ENCODE peak calls at places on chromosome 20, in six cellular contexts. I is AG04449, E is AG10803, C is hippocampal formation, O is HT-29, V is NCI-H345. W is an unnamed sample.

GRCh38 chr20:34083781-34084180 is 28.3 kb downstream of the EIF2S2 start:
- DNase-seq in C (no peak), O (no peak), I (no peak), V (no peak), E (no peak), W (no peak)

GRCh38 chr20:37711001-37711400 is 17.2 kb downstream of the CTNNBL1 start:
- DNase-seq in I (no peak), E (no peak), O (peak), V (no peak), C (no peak), W (no peak)

GRCh38 chr20:25203891-25204320 is 8.4 kb downstream of the ENTPD6 start:
- DNase-seq in O (no peak), I (no peak), V (no peak), E (no peak), C (no peak), W (no peak)

GRCh38 chr20:62832212-62832922 is 15.5 kb downstream of the COL9A3 start:
- DNase-seq in V (peak), O (no peak), I (no peak), C (no peak), E (no peak), W (peak)

GRCh38 chr20:20837574-20838021 is 125.2 kb upstream of the RALGAPA2 start:
- DNase-seq in E (peak), I (no peak), O (peak), V (peak), C (peak), W (peak)

GRCh38 chr20:31827059-31827458 is 7.9 kb downstream of the MYLK2 start:
- DNase-seq in I (no peak), E (no peak), V (no peak), O (no peak), C (no peak), W (no peak)

GRCh38 chr20:60057866-60058807 is 99.9 kb downstream of the CDH26 start:
- DNase-seq in E (peak), V (no peak), O (no peak), C (peak), I (no peak), W (no peak)

GRCh38 chr20:44273231-44274215 is 26.4 kb downstream of the GDAP1L1 start:
- DNase-seq in I (no peak), E (no peak), C (no peak), O (no peak), V (no peak), W (no peak)

GRCh38 chr20:46011631-46012482 is 3.1 kb downstream of the MMP9 start:
- DNase-seq in C (no peak), E (peak), V (no peak), O (peak), I (no peak), W (no peak)

GRCh38 chr20:17626217-17627007 is 55.6 kb downstream of the RRBP1 start:
- DNase-seq in E (no peak), C (no peak), I (no peak), O (no peak), V (no peak), W (no peak)

GRCh38 chr20:62968378-62969178 is 16.1 kb downstream of the SLC17A9 start:
- DNase-seq in V (no peak), E (no peak), O (no peak), I (no peak), C (no peak), W (no peak)

GRCh38 chr20:461254-462198 is 807 bp downstream of the TBC1D20 start:
- DNase-seq in O (peak), I (no peak), C (no peak), V (peak), E (peak), W (peak)

GRCh38 chr20:36927704-36928103 is 23.8 kb downstream of the SAMHD1 start:
- DNase-seq in C (no peak), I (no peak), E (no peak), O (no peak), V (no peak), W (no peak)